ENCODE peak calls at places on chromosomes 2 and 18, in seven cellular contexts. A is H7; M is kidney epithelial cell; S is GM23248; N is CD4-positive, CD25-positive, alpha-beta regulatory T cell; O is cardiac muscle cell; H is heart right ventricle. G is an unnamed sample.

GRCh38 chr2:78568921-78569320 is 456.6 kb upstream of the REG3G start:
- DNase-seq in A (no peak), M (no peak), S (no peak), N (no peak), O (no peak), H (no peak), G (no peak)

GRCh38 chr2:214902273-214902672 is 92.8 kb upstream of the BARD1 start:
- DNase-seq in A (no peak), M (no peak), S (no peak), N (no peak), O (no peak), H (no peak), G (no peak)

GRCh38 chr2:233436691-233437438 is 82.6 kb downstream of the DGKD start:
- DNase-seq in A (no peak), M (no peak), S (no peak), N (no peak), O (no peak), H (peak; percentile 60), G (no peak)

GRCh38 chr2:219215871-219216536 is 2.8 kb downstream of the ABCB6 start:
- DNase-seq in A (no peak), M (no peak), S (no peak), N (no peak), O (no peak), H (no peak), G (no peak)

GRCh38 chr2:59957539-59957938 is 595.9 kb downstream of the BCL11A start:
- DNase-seq in A (no peak), M (no peak), S (no peak), N (no peak), O (no peak), H (no peak), G (no peak)

GRCh38 chr2:20350105-20350712 is 435 bp downstream of the PUM2 start:
- DNase-seq in A (peak; percentile 91), M (no peak), S (no peak), N (peak; percentile 43), O (peak; percentile 31), H (peak; percentile 57), G (peak; percentile 65)

GRCh38 chr2:195636890-195637289 is 20.1 kb upstream of the SLC39A10 start:
- DNase-seq in A (no peak), M (peak; percentile 58), S (peak; percentile 24), N (no peak), O (no peak), H (no peak), G (no peak)

GRCh38 chr2:170928036-170928823 is 823 bp upstream of the GORASP2 start:
- DNase-seq in A (peak; percentile 47), M (no peak), S (no peak), N (no peak), O (peak; percentile 6), H (no peak), G (no peak)

GRCh38 chr18:48922203-48922800 is 28.5 kb downstream of the SMAD7 start:
- DNase-seq in A (no peak), M (no peak), S (peak; percentile 21), N (no peak), O (no peak), H (no peak), G (no peak)

GRCh38 chr2:107735206-107735605 is 91.5 kb upstream of the RGPD4 start:
- DNase-seq in A (no peak), M (no peak), S (no peak), N (no peak), O (no peak), H (no peak), G (no peak)

GRCh38 chr2:6968319-6969100 is 51.3 kb downstream of the RNF144A start:
- DNase-seq in A (peak; percentile 54), M (no peak), S (no peak), N (no peak), O (peak; percentile 61), H (peak; percentile 48), G (no peak)

GRCh38 chr2:26352892-26353291 is 6.3 kb upstream of the ADGRF3 start:
- DNase-seq in A (no peak), M (no peak), S (peak; percentile 76), N (no peak), O (no peak), H (no peak), G (no peak)

GRCh38 chr2:218217366-218218309 is 649 bp downstream of the ARPC2 start:
- DNase-seq in A (peak; percentile 84), M (no peak), S (peak; percentile 73), N (peak; percentile 63), O (peak; percentile 45), H (peak; percentile 58), G (peak; percentile 88)

GRCh38 chr2:225177098-225177497 is 134.8 kb upstream of the DOCK10 start:
- DNase-seq in A (no peak), M (peak; percentile 29), S (peak; percentile 82), N (no peak), O (peak; percentile 14), H (no peak), G (no peak)

GRCh38 chr18:3415110-3415509 is 34.9 kb upstream of the TGIF1 start:
- DNase-seq in A (no peak), M (no peak), S (no peak), N (no peak), O (no peak), H (no peak), G (no peak)

GRCh38 chr2:20615466-20616241 is 35.2 kb downstream of the HS1BP3 start:
- DNase-seq in A (no peak), M (no peak), S (no peak), N (no peak), O (no peak), H (peak; percentile 70), G (peak; percentile 44)

GRCh38 chr18:48771641-48772380 is 179.0 kb downstream of the SMAD7 start:
- DNase-seq in A (peak; percentile 77), M (no peak), S (no peak), N (no peak), O (no peak), H (peak; percentile 47), G (peak; percentile 47)

GRCh38 chr2:51628953-51629352 is 597.0 kb upstream of the NRXN1 start:
- DNase-seq in A (no peak), M (no peak), S (no peak), N (no peak), O (no peak), H (no peak), G (no peak)

GRCh38 chr2:170740660-170741059 is 25.5 kb downstream of the SP5 start:
- DNase-seq in A (no peak), M (no peak), S (no peak), N (no peak), O (no peak), H (no peak), G (no peak)

GRCh38 chr2:121197369-121198091 is 87.5 kb downstream of the TFCP2L1 start:
- DNase-seq in A (no peak), M (peak; percentile 65), S (peak; percentile 91), N (no peak), O (peak; percentile 54), H (no peak), G (peak; percentile 94)

GRCh38 chr2:101063753-101064502 is 61.8 kb downstream of the RPL31 start:
- DNase-seq in A (no peak), M (no peak), S (peak; percentile 80), N (no peak), O (peak; percentile 66), H (no peak), G (no peak)

GRCh38 chr2:167480232-167480985 is 592.1 kb downstream of the XIRP2 start:
- DNase-seq in A (no peak), M (no peak), S (no peak), N (no peak), O (no peak), H (no peak), G (no peak)

GRCh38 chr2:48265169-48266013 is 264.6 kb upstream of the STON1 start:
- DNase-seq in A (no peak), M (no peak), S (no peak), N (no peak), O (no peak), H (no peak), G (no peak)

GRCh38 chr2:193845604-193846003 is 1650.9 kb upstream of the TMEFF2 start:
- DNase-seq in A (no peak), M (no peak), S (no peak), N (no peak), O (no peak), H (no peak), G (no peak)

GRCh38 chr2:13006829-13007715 is 290.3 kb downstream of the TRIB2 start:
- DNase-seq in A (peak; percentile 37), M (peak; percentile 10), S (peak; percentile 73), N (peak; percentile 50), O (peak; percentile 85), H (peak; percentile 79), G (no peak)

GRCh38 chr2:215712219-215712849 is 276.5 kb upstream of the FN1 start:
- DNase-seq in A (no peak), M (no peak), S (peak; percentile 38), N (no peak), O (peak; percentile 48), H (no peak), G (no peak)

GRCh38 chr2:74835831-74836674 is 2.1 kb downstream of the HK2 start:
- DNase-seq in A (peak; percentile 78), M (no peak), S (peak; percentile 61), N (no peak), O (peak; percentile 64), H (no peak), G (no peak)
- H3K4me3 ChIP-seq in A (peak overlapping the region; percentile 96), M (peak overlapping the region; percentile 67), S (peak overlapping the region; percentile 97), N (peak overlapping the region; percentile 79), O (peak overlapping the region; percentile 75), H (peak overlapping the region; percentile 58), G (peak overlapping the region; percentile 83)

DNA sequence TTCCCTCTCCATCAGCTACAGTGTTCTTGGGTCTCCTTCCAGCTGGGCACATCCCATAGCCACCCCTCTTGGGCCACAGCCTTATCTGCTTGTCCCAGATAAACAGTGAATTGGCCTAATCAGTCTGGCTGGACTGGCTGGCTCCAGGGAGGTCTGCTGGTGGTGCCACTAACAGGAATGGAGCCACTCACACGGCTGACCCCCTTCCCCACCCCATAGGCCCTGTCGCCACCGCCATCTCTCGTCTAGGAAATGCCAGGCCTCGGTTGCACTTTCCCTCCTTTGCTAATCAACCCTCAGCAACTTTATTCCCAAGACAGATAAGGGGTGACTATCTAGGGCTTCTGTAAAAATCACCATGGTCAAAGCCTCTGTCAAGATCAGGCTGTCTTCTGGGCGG is 23.0 kb upstream of the TNP1 start:
- DNase-seq in A (no peak), M (no peak), S (no peak), N (no peak), O (no peak), H (no peak), G (no peak)
- H3K4me3 ChIP-seq in A (no peak overlapping the region), M (no peak overlapping the region), S (no peak overlapping the region), N (no peak overlapping the region), O (no peak overlapping the region), H (no peak overlapping the region), G (no peak overlapping the region)

GRCh38 chr2:63057249-63058148 is 6.9 kb downstream of the OTX1 start:
- DNase-seq in A (peak; percentile 72), M (no peak), S (no peak), N (no peak), O (no peak), H (no peak), G (no peak)
- H3K4me3 ChIP-seq in A (no peak overlapping the region), M (no peak overlapping the region), S (no peak overlapping the region), N (no peak overlapping the region), O (no peak overlapping the region), H (no peak overlapping the region), G (peak overlapping the region; percentile 14)

GRCh38 chr2:157036715-157037114 is 220.8 kb upstream of the GALNT5 start:
- DNase-seq in A (no peak), M (no peak), S (no peak), N (no peak), O (no peak), H (no peak), G (no peak)

DNA sequence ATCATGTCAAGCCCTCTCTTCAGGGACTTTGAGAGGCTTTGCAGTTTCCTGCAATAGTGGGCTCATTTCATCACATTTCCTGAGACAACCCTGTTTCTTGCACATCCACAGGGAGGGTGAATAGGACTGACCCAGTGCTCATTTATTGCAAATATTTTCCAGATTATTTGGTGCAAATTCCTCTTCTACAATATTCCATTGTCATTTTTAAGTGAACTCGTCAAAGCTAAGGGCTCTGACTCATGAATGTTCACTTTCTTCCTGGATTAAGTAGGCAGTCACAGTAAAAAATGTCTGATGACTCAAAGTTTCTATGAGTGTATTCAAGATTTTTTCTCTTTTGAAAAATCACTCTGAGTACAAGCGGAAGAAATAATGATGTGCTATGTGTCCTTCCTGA is 225.5 kb upstream of the GALNT5 start:
- DNase-seq in A (no peak), M (peak; percentile 73), S (peak; percentile 94), N (no peak), O (peak; percentile 88), H (no peak), G (no peak)
- H3K4me3 ChIP-seq in A (no peak overlapping the region), M (no peak overlapping the region), S (peak overlapping the region; percentile 36), N (no peak overlapping the region), O (no peak overlapping the region), H (no peak overlapping the region), G (no peak overlapping the region)

G was measured in lower lobe of right lung.